ENCODE peak calls at places on chromosomes 12 and 14, in seven cellular contexts. P is SIG-M5; I is sciatic nerve; Y is hypothalamus; H is activated CD8-positive, alpha-beta memory T cell treated with anti-CD3 and anti-CD28 coated beads for 24 hours; Q is NCI-H1048; O is ureter. U is an unnamed sample.

GRCh38 chr14:76687611-76688372 is 73.5 kb upstream of the VASH1 start:
- DNase-seq in P (no peak), I (no peak), O (no peak), H (no peak), Y (no peak), Q (no peak), U (peak)

GRCh38 chr12:101018540-101018939 is 191.5 kb downstream of the SLC5A8 start:
- DNase-seq in H (no peak), Q (no peak), P (no peak), O (no peak), I (no peak), Y (no peak), U (no peak)

GRCh38 chr14:99820702-99821331 is 27.6 kb downstream of the EML1 start:
- DNase-seq in P (no peak), H (no peak), I (no peak), O (no peak), Y (no peak), Q (no peak), U (no peak)

GRCh38 chr14:102942069-102942468 is 19.6 kb downstream of the AMN start:
- DNase-seq in Y (no peak), P (no peak), I (no peak), Q (no peak), H (no peak), O (no peak), U (no peak)

GRCh38 chr14:71856199-71856919 is 75.9 kb upstream of the RGS6 start:
- DNase-seq in O (no peak), H (no peak), Y (no peak), Q (no peak), P (no peak), I (no peak), U (no peak)

GRCh38 chr14:89457007-89457406 is 40.0 kb upstream of the FOXN3 start:
- DNase-seq in P (no peak), Y (no peak), Q (no peak), O (no peak), I (no peak), H (no peak), U (no peak)

GRCh38 chr12:124939428-124940142 is 25.1 kb upstream of the UBC start:
- DNase-seq in H (peak), Y (no peak), Q (no peak), I (peak), O (peak), P (no peak), U (peak)

GRCh38 chr14:54901380-54902142 is 1.1 kb downstream of the GCH1 start:
- DNase-seq in H (no peak), I (peak), O (peak), Q (no peak), P (no peak), Y (no peak), U (no peak)

GRCh38 chr12:2396448-2396871 is 343.7 kb downstream of the CACNA1C start:
- DNase-seq in I (peak), O (peak), Y (no peak), H (no peak), Q (no peak), P (no peak), U (no peak)

GRCh38 chr14:36975834-36976233 is 196.6 kb downstream of the SLC25A21 start:
- DNase-seq in O (no peak), H (no peak), Q (no peak), P (no peak), Y (no peak), I (no peak), U (no peak)

GRCh38 chr12:112148031-112148513 is 22.7 kb downstream of the TRAFD1 start:
- DNase-seq in I (no peak), Q (no peak), O (peak), Y (no peak), P (no peak), H (peak), U (peak)

GRCh38 chr14:61154606-61155005 is 126.5 kb downstream of the TMEM30B start:
- DNase-seq in O (no peak), I (no peak), Y (no peak), H (no peak), Q (no peak), P (no peak), U (peak)

GRCh38 chr12:132280436-132280835 is 49.0 kb downstream of the GALNT9 start:
- DNase-seq in H (no peak), Y (no peak), O (no peak), I (no peak), P (no peak), Q (no peak), U (no peak)

GRCh38 chr12:70733385-70733784 is 96.2 kb upstream of the PTPRB start:
- DNase-seq in Q (peak), I (no peak), H (no peak), O (no peak), Y (no peak), P (no peak), U (no peak)